ENCODE peak calls at places on chromosomes 5 and 9, in five cellular contexts. One of them, this sample, is unnamed.

GRCh38 chr5:93349613-93350012 is 231.4 kb downstream of the NR2F1-AS1 start:
- DNase-seq in NCI-H2081: no peak
- DNase-seq in T-cell: no peak
- DNase-seq in endothelial cell: no peak
- DNase-seq in A172: peak; percentile 71
- DNase-seq in this sample: no peak

GRCh38 chr5:76690704-76691469 is 25.0 kb upstream of the F2R start:
- DNase-seq in T-cell: no peak
- DNase-seq in A172: peak; percentile 19
- DNase-seq in NCI-H2081: no peak
- DNase-seq in endothelial cell: no peak
- DNase-seq in this sample: no peak

GRCh38 chr5:163569284-163569683 is 63.9 kb downstream of the MAT2B start:
- DNase-seq in T-cell: no peak
- DNase-seq in A172: peak; percentile 27
- DNase-seq in endothelial cell: no peak
- DNase-seq in NCI-H2081: peak; percentile 7
- DNase-seq in this sample: no peak

GRCh38 chr9:127714916-127715442 is 484 bp downstream of the PTRH1 start:
- DNase-seq in endothelial cell: peak; percentile 33
- DNase-seq in A172: no peak
- DNase-seq in T-cell: no peak
- DNase-seq in NCI-H2081: no peak
- DNase-seq in this sample: no peak

GRCh38 chr5:78881884-78882283 is 103.2 kb downstream of the ARSB start:
- DNase-seq in T-cell: no peak
- DNase-seq in endothelial cell: no peak
- DNase-seq in A172: no peak
- DNase-seq in NCI-H2081: no peak
- DNase-seq in this sample: no peak

GRCh38 chr5:112779531-112779930 is 41.8 kb downstream of the APC start:
- DNase-seq in endothelial cell: no peak
- DNase-seq in A172: no peak
- DNase-seq in T-cell: no peak
- DNase-seq in NCI-H2081: no peak
- DNase-seq in this sample: no peak

GRCh38 chr5:141850786-141851185 is 27.4 kb downstream of the PCDH1 start:
- DNase-seq in T-cell: no peak
- DNase-seq in A172: no peak
- DNase-seq in endothelial cell: no peak
- DNase-seq in NCI-H2081: no peak
- DNase-seq in this sample: no peak

GRCh38 chr5:4480528-4481404 is 659.4 kb upstream of the ADAMTS16 start:
- DNase-seq in A172: no peak
- DNase-seq in endothelial cell: no peak
- DNase-seq in T-cell: no peak
- DNase-seq in NCI-H2081: no peak
- DNase-seq in this sample: no peak

GRCh38 chr9:90055226-90055625 is 450.4 kb downstream of the GADD45G start:
- DNase-seq in T-cell: no peak
- DNase-seq in NCI-H2081: no peak
- DNase-seq in endothelial cell: no peak
- DNase-seq in A172: no peak
- DNase-seq in this sample: no peak

GRCh38 chr9:125484632-125485282 is 222.3 kb downstream of the MAPKAP1 start:
- DNase-seq in endothelial cell: no peak
- DNase-seq in T-cell: no peak
- DNase-seq in A172: peak; percentile 85
- DNase-seq in NCI-H2081: no peak
- DNase-seq in this sample: no peak

GRCh38 chr9:10059044-10059443 is 553.8 kb downstream of the PTPRD start:
- DNase-seq in NCI-H2081: no peak
- DNase-seq in A172: no peak
- DNase-seq in T-cell: no peak
- DNase-seq in endothelial cell: no peak
- DNase-seq in this sample: no peak

GRCh38 chr9:135085830-135086546 is 1.5 kb upstream of the OLFM1 start:
- DNase-seq in NCI-H2081: no peak
- DNase-seq in endothelial cell: peak; percentile 92
- DNase-seq in T-cell: no peak
- DNase-seq in A172: peak; percentile 67
- DNase-seq in this sample: peak; percentile 80

GRCh38 chr5:75355236-75355635 is 18.2 kb downstream of the HMGCR start:
- DNase-seq in A172: no peak
- DNase-seq in NCI-H2081: no peak
- DNase-seq in T-cell: no peak
- DNase-seq in endothelial cell: no peak
- DNase-seq in this sample: no peak

GRCh38 chr5:76106149-76106548 is 23.0 kb downstream of the SV2C start:
- DNase-seq in NCI-H2081: no peak
- DNase-seq in endothelial cell: no peak
- DNase-seq in A172: no peak
- DNase-seq in T-cell: no peak
- DNase-seq in this sample: no peak

GRCh38 chr5:80216753-80217596 is 38.9 kb downstream of the SERINC5 start:
- DNase-seq in T-cell: no peak
- DNase-seq in endothelial cell: no peak
- DNase-seq in NCI-H2081: peak; percentile 62
- DNase-seq in A172: no peak
- DNase-seq in this sample: peak; percentile 95

GRCh38 chr5:1497795-1498622 is 25.8 kb downstream of the LPCAT1 start:
- DNase-seq in A172: no peak
- DNase-seq in NCI-H2081: no peak
- DNase-seq in endothelial cell: no peak
- DNase-seq in T-cell: no peak
- DNase-seq in this sample: no peak

GRCh38 chr5:98309785-98310566 is 463.5 kb upstream of the RGMB start:
- DNase-seq in T-cell: no peak
- DNase-seq in A172: peak; percentile 99
- DNase-seq in endothelial cell: peak; percentile 38
- DNase-seq in NCI-H2081: peak; percentile 20
- DNase-seq in this sample: no peak

GRCh38 chr5:32279786-32280185 is 33.0 kb downstream of the MTMR12 start:
- DNase-seq in NCI-H2081: no peak
- DNase-seq in A172: no peak
- DNase-seq in T-cell: no peak
- DNase-seq in endothelial cell: no peak
- DNase-seq in this sample: no peak

GRCh38 chr9:33619666-33620404 is 95.8 kb downstream of the ANKRD18B start:
- DNase-seq in endothelial cell: no peak
- DNase-seq in T-cell: no peak
- DNase-seq in NCI-H2081: no peak
- DNase-seq in A172: peak; percentile 67
- DNase-seq in this sample: no peak

GRCh38 chr9:2215941-2216441 is 200.8 kb downstream of the SMARCA2 start:
- DNase-seq in A172: no peak
- DNase-seq in T-cell: no peak
- DNase-seq in endothelial cell: no peak
- DNase-seq in NCI-H2081: no peak
- DNase-seq in this sample: no peak

GRCh38 chr5:153157156-153157555 is 333.3 kb upstream of the GRIA1 start:
- DNase-seq in A172: peak; percentile 74
- DNase-seq in NCI-H2081: no peak
- DNase-seq in endothelial cell: no peak
- DNase-seq in T-cell: no peak
- DNase-seq in this sample: no peak

GRCh38 chr9:126326228-126327015 is at the start of gene MVB12B:
- DNase-seq in A172: no peak
- DNase-seq in NCI-H2081: peak; percentile 34
- DNase-seq in endothelial cell: peak; percentile 45
- DNase-seq in T-cell: peak; percentile 35
- DNase-seq in this sample: peak; percentile 62

GRCh38 chr5:32285489-32286138 is 27.1 kb downstream of the MTMR12 start:
- DNase-seq in T-cell: no peak
- DNase-seq in endothelial cell: no peak
- DNase-seq in A172: no peak
- DNase-seq in NCI-H2081: no peak
- DNase-seq in this sample: no peak

GRCh38 chr5:98770158-98770910 is 3.1 kb upstream of the RGMB start:
- DNase-seq in T-cell: no peak
- DNase-seq in A172: peak; percentile 44
- DNase-seq in endothelial cell: peak; percentile 39
- DNase-seq in NCI-H2081: peak; percentile 53
- DNase-seq in this sample: no peak

GRCh38 chr9:116383956-116384355 is 230.4 kb downstream of the PAPPA start:
- DNase-seq in T-cell: no peak
- DNase-seq in A172: no peak
- DNase-seq in NCI-H2081: no peak
- DNase-seq in endothelial cell: no peak
- DNase-seq in this sample: no peak

GRCh38 chr5:41410737-41411136 is 99.7 kb downstream of the PLCXD3 start:
- DNase-seq in A172: no peak
- DNase-seq in NCI-H2081: no peak
- DNase-seq in T-cell: no peak
- DNase-seq in endothelial cell: no peak
- DNase-seq in this sample: no peak

GRCh38 chr5:67311208-67311607 is 114.6 kb upstream of the CD180 start:
- DNase-seq in endothelial cell: no peak
- DNase-seq in T-cell: no peak
- DNase-seq in A172: no peak
- DNase-seq in NCI-H2081: no peak
- DNase-seq in this sample: no peak

GRCh38 chr9:121156263-121156731 is 45.4 kb downstream of the RAB14 start:
- DNase-seq in NCI-H2081: no peak
- DNase-seq in endothelial cell: no peak
- DNase-seq in A172: peak; percentile 79
- DNase-seq in T-cell: no peak
- DNase-seq in this sample: no peak

GRCh38 chr9:95852059-95853032 is 23.1 kb upstream of the ERCC6L2 start:
- DNase-seq in NCI-H2081: no peak
- DNase-seq in endothelial cell: no peak
- DNase-seq in T-cell: no peak
- DNase-seq in A172: peak; percentile 63
- DNase-seq in this sample: no peak

GRCh38 chr5:17340363-17340762 is 122.9 kb downstream of the BASP1 start:
- DNase-seq in T-cell: no peak
- DNase-seq in A172: peak; percentile 38
- DNase-seq in NCI-H2081: no peak
- DNase-seq in endothelial cell: no peak
- DNase-seq in this sample: no peak

GRCh38 chr5:138603521-138603920 is 28.3 kb upstream of the HSPA9 start:
- DNase-seq in T-cell: no peak
- DNase-seq in A172: no peak
- DNase-seq in NCI-H2081: no peak
- DNase-seq in endothelial cell: no peak
- DNase-seq in this sample: no peak

GRCh38 chr9:27768781-27769180 is 195.5 kb upstream of the C9orf72 start:
- DNase-seq in endothelial cell: no peak
- DNase-seq in T-cell: no peak
- DNase-seq in A172: no peak
- DNase-seq in NCI-H2081: no peak
- DNase-seq in this sample: no peak

GRCh38 chr5:53114988-53115387 is 5.4 kb upstream of the MOCS2 start:
- DNase-seq in A172: peak; percentile 14
- DNase-seq in T-cell: no peak
- DNase-seq in endothelial cell: no peak
- DNase-seq in NCI-H2081: no peak
- DNase-seq in this sample: no peak

This sample was measured in left lobe of liver.